ENCODE peak calls at places on chromosomes 4 and X, in seven cellular contexts. One of them, this sample, is unnamed.

GRCh38 chr4:87235020-87235671 is 14.7 kb upstream of the KLHL8 start:
- DNase-seq in psoas muscle: no peak
- DNase-seq in Karpas-422: no peak
- DNase-seq in effector memory CD4-positive, alpha-beta T cell: no peak
- DNase-seq in A673: no peak
- DNase-seq in SK-N-SH: no peak
- DNase-seq in AG04450: no peak
- DNase-seq in this sample: no peak

GRCh38 chr4:8465615-8466611 is 25.3 kb downstream of the TRMT44 start:
- DNase-seq in psoas muscle: no peak
- DNase-seq in Karpas-422: no peak
- DNase-seq in SK-N-SH: no peak
- DNase-seq in A673: no peak
- DNase-seq in effector memory CD4-positive, alpha-beta T cell: no peak
- DNase-seq in AG04450: no peak
- DNase-seq in this sample: no peak

GRCh38 chr4:86015412-86016350 is 344.2 kb downstream of the MAPK10 start:
- DNase-seq in psoas muscle: no peak
- DNase-seq in Karpas-422: no peak
- DNase-seq in A673: no peak
- DNase-seq in AG04450: no peak
- DNase-seq in effector memory CD4-positive, alpha-beta T cell: no peak
- DNase-seq in SK-N-SH: no peak
- DNase-seq in this sample: no peak

GRCh38 chr4:8352368-8353157 is 83.0 kb downstream of the HTRA3 start:
- DNase-seq in effector memory CD4-positive, alpha-beta T cell: no peak
- DNase-seq in SK-N-SH: no peak
- DNase-seq in A673: no peak
- DNase-seq in psoas muscle: no peak
- DNase-seq in AG04450: no peak
- DNase-seq in Karpas-422: no peak
- DNase-seq in this sample: no peak

GRCh38 chr4:148161601-148162000 is 280.6 kb downstream of the NR3C2 start:
- DNase-seq in SK-N-SH: no peak
- DNase-seq in psoas muscle: no peak
- DNase-seq in AG04450: no peak
- DNase-seq in effector memory CD4-positive, alpha-beta T cell: no peak
- DNase-seq in A673: no peak
- DNase-seq in Karpas-422: no peak
- DNase-seq in this sample: no peak

GRCh38 chr4:87910795-87911194 is 64.7 kb upstream of the SPP1 start:
- DNase-seq in SK-N-SH: no peak
- DNase-seq in psoas muscle: no peak
- DNase-seq in Karpas-422: no peak
- DNase-seq in AG04450: no peak
- DNase-seq in effector memory CD4-positive, alpha-beta T cell: no peak
- DNase-seq in A673: no peak
- DNase-seq in this sample: no peak

GRCh38 chr4:114025176-114025777 is 45.8 kb upstream of the ARSJ start:
- DNase-seq in A673: no peak
- DNase-seq in psoas muscle: no peak
- DNase-seq in SK-N-SH: no peak
- DNase-seq in Karpas-422: peak
- DNase-seq in AG04450: no peak
- DNase-seq in effector memory CD4-positive, alpha-beta T cell: no peak
- DNase-seq in this sample: no peak

GRCh38 chr4:60617731-60618130 is 582.4 kb upstream of the ADGRL3 start:
- DNase-seq in A673: no peak
- DNase-seq in SK-N-SH: no peak
- DNase-seq in psoas muscle: no peak
- DNase-seq in AG04450: no peak
- DNase-seq in effector memory CD4-positive, alpha-beta T cell: no peak
- DNase-seq in Karpas-422: no peak
- DNase-seq in this sample: no peak

GRCh38 chr4:89276296-89276695 is 31.3 kb downstream of the GPRIN3 start:
- DNase-seq in Karpas-422: no peak
- DNase-seq in psoas muscle: no peak
- DNase-seq in A673: no peak
- DNase-seq in effector memory CD4-positive, alpha-beta T cell: no peak
- DNase-seq in SK-N-SH: no peak
- DNase-seq in AG04450: no peak
- DNase-seq in this sample: no peak

GRCh38 chr4:128060130-128060619 is 937 bp upstream of the LARP1B start:
- DNase-seq in effector memory CD4-positive, alpha-beta T cell: no peak
- DNase-seq in psoas muscle: no peak
- DNase-seq in SK-N-SH: peak
- DNase-seq in A673: peak
- DNase-seq in AG04450: no peak
- DNase-seq in Karpas-422: no peak
- DNase-seq in this sample: no peak

GRCh38 chrX:45992402-45993123 is 552.7 kb downstream of the ZNF674 start:
- DNase-seq in AG04450: no peak
- DNase-seq in A673: no peak
- DNase-seq in SK-N-SH: no peak
- DNase-seq in effector memory CD4-positive, alpha-beta T cell: no peak
- DNase-seq in psoas muscle: no peak
- DNase-seq in Karpas-422: no peak
- DNase-seq in this sample: no peak

GRCh38 chr4:107600456-107600855 is 119.6 kb downstream of the PAPSS1 start:
- DNase-seq in Karpas-422: no peak
- DNase-seq in AG04450: no peak
- DNase-seq in effector memory CD4-positive, alpha-beta T cell: no peak
- DNase-seq in SK-N-SH: no peak
- DNase-seq in A673: no peak
- DNase-seq in psoas muscle: no peak
- DNase-seq in this sample: no peak

GRCh38 chrX:8914636-8915035 is 113.5 kb upstream of the FAM9A start:
- DNase-seq in AG04450: no peak
- DNase-seq in Karpas-422: no peak
- DNase-seq in psoas muscle: no peak
- DNase-seq in effector memory CD4-positive, alpha-beta T cell: no peak
- DNase-seq in A673: no peak
- DNase-seq in SK-N-SH: no peak
- DNase-seq in this sample: no peak

GRCh38 chr4:149956678-149957077 is 121.6 kb upstream of the DCLK2 start:
- DNase-seq in Karpas-422: no peak
- DNase-seq in AG04450: no peak
- DNase-seq in psoas muscle: no peak
- DNase-seq in SK-N-SH: no peak
- DNase-seq in A673: no peak
- DNase-seq in effector memory CD4-positive, alpha-beta T cell: no peak
- DNase-seq in this sample: no peak

GRCh38 chrX:39813631-39814246 is 284.0 kb downstream of the BCOR start:
- DNase-seq in effector memory CD4-positive, alpha-beta T cell: no peak
- DNase-seq in AG04450: no peak
- DNase-seq in SK-N-SH: peak
- DNase-seq in Karpas-422: no peak
- DNase-seq in psoas muscle: peak
- DNase-seq in A673: no peak
- DNase-seq in this sample: no peak

GRCh38 chr4:142265536-142265935 is 580.6 kb downstream of the INPP4B start:
- DNase-seq in SK-N-SH: no peak
- DNase-seq in psoas muscle: no peak
- DNase-seq in effector memory CD4-positive, alpha-beta T cell: no peak
- DNase-seq in AG04450: no peak
- DNase-seq in Karpas-422: no peak
- DNase-seq in A673: no peak
- DNase-seq in this sample: no peak

GRCh38 chr4:140426610-140427103 is 791 bp downstream of the CLGN start:
- DNase-seq in psoas muscle: peak
- DNase-seq in SK-N-SH: peak
- DNase-seq in effector memory CD4-positive, alpha-beta T cell: no peak
- DNase-seq in A673: peak
- DNase-seq in AG04450: no peak
- DNase-seq in Karpas-422: no peak
- DNase-seq in this sample: peak

GRCh38 chr4:26731342-26731741 is 129.3 kb upstream of the STIM2 start:
- DNase-seq in Karpas-422: no peak
- DNase-seq in AG04450: no peak
- DNase-seq in effector memory CD4-positive, alpha-beta T cell: no peak
- DNase-seq in psoas muscle: no peak
- DNase-seq in SK-N-SH: no peak
- DNase-seq in A673: no peak
- DNase-seq in this sample: no peak

GRCh38 chr4:70902577-70903281 is 560 bp downstream of the MOB1B start:
- DNase-seq in A673: peak
- DNase-seq in Karpas-422: peak
- DNase-seq in psoas muscle: no peak
- DNase-seq in effector memory CD4-positive, alpha-beta T cell: no peak
- DNase-seq in SK-N-SH: no peak
- DNase-seq in AG04450: no peak
- DNase-seq in this sample: no peak

GRCh38 chr4:187176261-187176910 is 452.7 kb upstream of the FAT1 start:
- DNase-seq in effector memory CD4-positive, alpha-beta T cell: no peak
- DNase-seq in Karpas-422: no peak
- DNase-seq in A673: no peak
- DNase-seq in AG04450: peak
- DNase-seq in psoas muscle: no peak
- DNase-seq in SK-N-SH: peak
- DNase-seq in this sample: no peak

GRCh38 chr4:122832732-122833131 is 6.1 kb downstream of the FGF2 start:
- DNase-seq in SK-N-SH: no peak
- DNase-seq in Karpas-422: no peak
- DNase-seq in effector memory CD4-positive, alpha-beta T cell: no peak
- DNase-seq in AG04450: no peak
- DNase-seq in psoas muscle: no peak
- DNase-seq in A673: no peak
- DNase-seq in this sample: no peak
- H3K4me3 ChIP-seq in SK-N-SH: no peak
- H3K4me3 ChIP-seq in Karpas-422: no peak
- H3K4me3 ChIP-seq in effector memory CD4-positive, alpha-beta T cell: no peak
- H3K4me3 ChIP-seq in AG04450: no peak
- H3K4me3 ChIP-seq in psoas muscle: no peak
- H3K4me3 ChIP-seq in A673: no peak
- H3K4me3 ChIP-seq in this sample: no peak

GRCh38 chrX:15146515-15146914 is 123.4 kb downstream of the ASB9 start:
- DNase-seq in psoas muscle: no peak
- DNase-seq in A673: peak
- DNase-seq in Karpas-422: peak
- DNase-seq in AG04450: no peak
- DNase-seq in effector memory CD4-positive, alpha-beta T cell: no peak
- DNase-seq in SK-N-SH: peak
- DNase-seq in this sample: no peak

GRCh38 chrX:15142084-15142715 is 127.7 kb downstream of the ASB9 start:
- DNase-seq in effector memory CD4-positive, alpha-beta T cell: no peak
- DNase-seq in AG04450: no peak
- DNase-seq in SK-N-SH: no peak
- DNase-seq in Karpas-422: peak
- DNase-seq in A673: no peak
- DNase-seq in psoas muscle: no peak
- DNase-seq in this sample: no peak

GRCh38 chrX:15143825-15144121 is 126.1 kb downstream of the ASB9 start:
- DNase-seq in AG04450: no peak
- DNase-seq in effector memory CD4-positive, alpha-beta T cell: no peak
- DNase-seq in Karpas-422: no peak
- DNase-seq in A673: no peak
- DNase-seq in SK-N-SH: no peak
- DNase-seq in psoas muscle: no peak
- DNase-seq in this sample: no peak

GRCh38 chrX:15143050-15143824 is 126.6 kb downstream of the ASB9 start:
- DNase-seq in effector memory CD4-positive, alpha-beta T cell: no peak
- DNase-seq in psoas muscle: no peak
- DNase-seq in SK-N-SH: peak
- DNase-seq in Karpas-422: peak
- DNase-seq in AG04450: no peak
- DNase-seq in A673: peak
- DNase-seq in this sample: peak
- H3K4me3 ChIP-seq in effector memory CD4-positive, alpha-beta T cell: no peak
- H3K4me3 ChIP-seq in psoas muscle: no peak
- H3K4me3 ChIP-seq in SK-N-SH: no peak
- H3K4me3 ChIP-seq in Karpas-422: no peak
- H3K4me3 ChIP-seq in AG04450: no peak
- H3K4me3 ChIP-seq in A673: no peak
- H3K4me3 ChIP-seq in this sample: no peak

DNA sequence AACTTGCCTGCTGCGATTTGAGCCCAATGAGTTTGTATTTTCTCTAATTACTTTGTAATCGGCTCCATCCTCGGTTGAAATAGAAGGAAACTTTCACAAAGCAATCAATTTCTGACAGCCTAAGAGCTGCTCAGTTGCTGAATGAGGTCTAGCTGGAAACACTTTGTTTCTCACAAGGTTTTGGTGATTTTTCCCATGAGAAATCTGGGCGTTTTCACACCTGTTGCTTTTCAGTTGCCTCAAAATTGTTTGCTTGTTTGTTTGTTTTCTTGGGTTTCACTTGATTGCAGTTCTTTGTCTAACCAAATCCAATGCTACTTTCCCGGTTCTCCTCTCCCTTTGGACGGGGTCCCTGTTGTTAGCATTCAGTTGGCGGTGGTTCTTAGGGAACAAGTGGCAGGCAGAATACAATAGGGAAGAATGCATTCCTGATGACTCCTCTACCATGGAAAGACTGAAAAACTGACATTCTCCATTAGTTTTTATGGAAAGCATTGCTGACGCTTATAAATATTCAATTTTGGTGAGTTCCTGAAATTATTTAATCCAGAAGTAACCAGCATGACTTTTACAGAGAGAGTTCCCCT is 135.5 kb downstream of the PALLD start:
- DNase-seq in Karpas-422: no peak
- DNase-seq in psoas muscle: no peak
- DNase-seq in A673: peak
- DNase-seq in SK-N-SH: no peak
- DNase-seq in AG04450: no peak
- DNase-seq in effector memory CD4-positive, alpha-beta T cell: no peak
- DNase-seq in this sample: no peak
- H3K4me3 ChIP-seq in Karpas-422: no peak
- H3K4me3 ChIP-seq in psoas muscle: peak
- H3K4me3 ChIP-seq in A673: peak
- H3K4me3 ChIP-seq in SK-N-SH: peak
- H3K4me3 ChIP-seq in AG04450: peak
- H3K4me3 ChIP-seq in effector memory CD4-positive, alpha-beta T cell: no peak
- H3K4me3 ChIP-seq in this sample: no peak

GRCh38 chr4:25450491-25450901 is 73.4 kb downstream of the ANAPC4 start:
- DNase-seq in effector memory CD4-positive, alpha-beta T cell: no peak
- DNase-seq in SK-N-SH: no peak
- DNase-seq in Karpas-422: no peak
- DNase-seq in A673: no peak
- DNase-seq in AG04450: no peak
- DNase-seq in psoas muscle: no peak
- DNase-seq in this sample: no peak
- H3K4me3 ChIP-seq in effector memory CD4-positive, alpha-beta T cell: no peak
- H3K4me3 ChIP-seq in SK-N-SH: no peak
- H3K4me3 ChIP-seq in Karpas-422: no peak
- H3K4me3 ChIP-seq in A673: no peak
- H3K4me3 ChIP-seq in AG04450: no peak
- H3K4me3 ChIP-seq in psoas muscle: no peak
- H3K4me3 ChIP-seq in this sample: no peak

This sample was measured in Jurkat, Clone E6-1.